ENCODE peak calls at places on chromosome 2, in four cellular contexts. C is psoas muscle, I is C1 segment of cervical spinal cord, P is ELF-1. J is an unnamed sample.

GRCh38 chr2:209663149-209663548 is 108.5 kb upstream of the UNC80 start:
- DNase-seq in C (no peak), I (no peak), P (peak), J (no peak)

GRCh38 chr2:35858216-35858615 is 497.4 kb upstream of the CRIM1 start:
- DNase-seq in C (no peak), I (no peak), P (no peak), J (no peak)

GRCh38 chr2:130834091-130834922 is 2.4 kb upstream of the ARHGEF4 start:
- DNase-seq in C (no peak), I (no peak), P (peak), J (no peak)

GRCh38 chr2:10378189-10378588 is 69.9 kb downstream of the ODC1 start:
- DNase-seq in C (no peak), I (no peak), P (no peak), J (no peak)

GRCh38 chr2:63434597-63434996 is 153.7 kb downstream of the WDPCP start:
- DNase-seq in C (no peak), I (no peak), P (no peak), J (no peak)

GRCh38 chr2:205681836-205682238 is 464 bp upstream of the NRP2 start:
- DNase-seq in C (no peak), I (no peak), P (peak), J (peak)

GRCh38 chr2:237254369-237254861 is 159.5 kb downstream of the COL6A3 start:
- DNase-seq in C (no peak), I (no peak), P (no peak), J (no peak)

GRCh38 chr2:222751821-222752719 is 80.6 kb downstream of the MOGAT1 start:
- DNase-seq in C (no peak), I (no peak), P (no peak), J (no peak)

GRCh38 chr2:210157546-210157945 is 13.7 kb downstream of the KANSL1L start:
- DNase-seq in C (no peak), I (no peak), P (no peak), J (no peak)

GRCh38 chr2:156046900-156047299 is 285.6 kb downstream of the NR4A2 start:
- DNase-seq in C (no peak), I (no peak), P (no peak), J (no peak)

GRCh38 chr2:96623116-96623515 is 15.0 kb downstream of the KANSL3 start:
- DNase-seq in C (no peak), I (no peak), P (no peak), J (no peak)

GRCh38 chr2:100381240-100381639 is 36.2 kb downstream of the CHST10 start:
- DNase-seq in C (peak), I (peak), P (peak), J (peak)

GRCh38 chr2:219247678-219248642 is 2.7 kb downstream of the STK16 start:
- DNase-seq in C (no peak), I (no peak), P (peak), J (no peak)

GRCh38 chr2:111930875-111931274 is 32.5 kb downstream of the MERTK start:
- DNase-seq in C (no peak), I (no peak), P (no peak), J (no peak)

GRCh38 chr2:99086385-99086784 is 55.1 kb upstream of the C2orf15 start:
- DNase-seq in C (no peak), I (no peak), P (no peak), J (no peak)

GRCh38 chr2:133776936-133777587 is 208.8 kb upstream of the NCKAP5 start:
- DNase-seq in C (no peak), I (no peak), P (no peak), J (no peak)

GRCh38 chr2:23791030-23791429 is 135.9 kb downstream of the ATAD2B start:
- DNase-seq in C (no peak), I (no peak), P (no peak), J (no peak)

GRCh38 chr2:241116606-241117560 is 14.8 kb upstream of the MTERF4 start:
- DNase-seq in C (no peak), I (no peak), P (no peak), J (no peak)

GRCh38 chr2:6966541-6966940 is 49.3 kb downstream of the RNF144A start:
- DNase-seq in C (no peak), I (no peak), P (no peak), J (no peak)

GRCh38 chr2:74374509-74375205 is 5.5 kb downstream of the DCTN1 start:
- DNase-seq in C (peak), I (peak), P (peak), J (peak)

GRCh38 chr2:43370146-43370545 is 143.7 kb upstream of the ZFP36L2 start:
- DNase-seq in C (no peak), I (no peak), P (no peak), J (no peak)

GRCh38 chr2:3116371-3116770 is 261.2 kb downstream of the EIPR1 start:
- DNase-seq in C (no peak), I (no peak), P (no peak), J (no peak)

GRCh38 chr2:162749456-162749855 is 89.1 kb downstream of the KCNH7 start:
- DNase-seq in C (no peak), I (no peak), P (no peak), J (no peak)

GRCh38 chr2:109380502-109381326 is 233.1 kb downstream of the SEPTIN10 start:
- DNase-seq in C (peak), I (no peak), P (no peak), J (no peak)

GRCh38 chr2:240433973-240434727 is 1.3 kb upstream of the GPC1 start:
- DNase-seq in C (peak), I (no peak), P (no peak), J (no peak)

GRCh38 chr2:227534714-227535113 is 62.8 kb downstream of the AGFG1 start:
- DNase-seq in C (no peak), I (no peak), P (no peak), J (no peak)

GRCh38 chr2:56448999-56449431 is 265.2 kb downstream of the CCDC85A start:
- DNase-seq in C (no peak), I (no peak), P (no peak), J (peak)

GRCh38 chr2:138600732-138601437 is 99.3 kb downstream of the SPOPL start:
- DNase-seq in C (no peak), I (no peak), P (no peak), J (no peak)

GRCh38 chr2:149169653-149170052 is 131.2 kb downstream of the LYPD6B start:
- DNase-seq in C (no peak), I (no peak), P (peak), J (peak)

GRCh38 chr2:140085674-140086073 is 1305.5 kb upstream of the NXPH2 start:
- DNase-seq in C (no peak), I (no peak), P (no peak), J (no peak)

GRCh38 chr2:145068509-145068908 is 548.6 kb upstream of the ZEB2 start:
- DNase-seq in C (no peak), I (no peak), P (no peak), J (no peak)

GRCh38 chr2:161030260-161031063 is 129.8 kb upstream of the TANK start:
- DNase-seq in C (peak), I (no peak), P (no peak), J (no peak)

GRCh38 chr2:68365087-68365486 is at the start of gene PLEK:
- DNase-seq in C (peak), I (peak), P (no peak), J (no peak)